ENCODE peak calls at places on chromosomes 6 and 20, in nine cellular contexts. One of them, this sample, is unnamed. For H3K4me1, H3K27me3 and H3K9me3, the result is how much of the 10 kb centered on the place peaks cover.

GRCh38 chr6:45586216-45587171 is 208.8 kb upstream of the SUPT3H start:
- DNase-seq in right cardiac atrium: no peak
- DNase-seq in aorta: no peak
- DNase-seq in esophagus muscularis mucosa: peak
- DNase-seq in adrenal gland: no peak
- DNase-seq in pancreas: no peak
- DNase-seq in Panc1: no peak
- DNase-seq in cardiac muscle cell: no peak
- DNase-seq in effector memory CD4-positive, alpha-beta T cell: peak
- DNase-seq in this sample: no peak

GRCh38 chr6:165632194-165632593 is 30.8 kb downstream of the PDE10A start:
- DNase-seq in aorta: no peak
- DNase-seq in effector memory CD4-positive, alpha-beta T cell: no peak
- DNase-seq in adrenal gland: no peak
- DNase-seq in pancreas: no peak
- DNase-seq in cardiac muscle cell: no peak
- DNase-seq in Panc1: no peak
- DNase-seq in esophagus muscularis mucosa: no peak
- DNase-seq in right cardiac atrium: no peak
- DNase-seq in this sample: no peak

GRCh38 chr20:32583581-32584045 is 1.5 kb downstream of the NOL4L start:
- DNase-seq in adrenal gland: no peak
- DNase-seq in pancreas: no peak
- DNase-seq in aorta: no peak
- DNase-seq in cardiac muscle cell: peak
- DNase-seq in right cardiac atrium: no peak
- DNase-seq in Panc1: no peak
- DNase-seq in effector memory CD4-positive, alpha-beta T cell: no peak
- DNase-seq in esophagus muscularis mucosa: no peak
- DNase-seq in this sample: no peak

GRCh38 chr6:14661696-14662095 is 544.1 kb downstream of the CD83 start:
- DNase-seq in right cardiac atrium: no peak
- DNase-seq in pancreas: no peak
- DNase-seq in adrenal gland: no peak
- DNase-seq in aorta: no peak
- DNase-seq in effector memory CD4-positive, alpha-beta T cell: no peak
- DNase-seq in cardiac muscle cell: no peak
- DNase-seq in esophagus muscularis mucosa: no peak
- DNase-seq in Panc1: no peak
- DNase-seq in this sample: no peak

GRCh38 chr20:33433875-33434274 is 9.7 kb downstream of the SNTA1 start:
- DNase-seq in effector memory CD4-positive, alpha-beta T cell: no peak
- DNase-seq in right cardiac atrium: peak
- DNase-seq in cardiac muscle cell: no peak
- DNase-seq in aorta: no peak
- DNase-seq in pancreas: no peak
- DNase-seq in Panc1: no peak
- DNase-seq in esophagus muscularis mucosa: no peak
- DNase-seq in adrenal gland: no peak
- DNase-seq in this sample: no peak

GRCh38 chr20:20211274-20211987 is 156.5 kb upstream of the INSM1 start:
- DNase-seq in right cardiac atrium: no peak
- DNase-seq in effector memory CD4-positive, alpha-beta T cell: no peak
- DNase-seq in adrenal gland: peak
- DNase-seq in esophagus muscularis mucosa: no peak
- DNase-seq in cardiac muscle cell: no peak
- DNase-seq in pancreas: no peak
- DNase-seq in Panc1: no peak
- DNase-seq in aorta: no peak
- DNase-seq in this sample: no peak

GRCh38 chr6:4503700-4504099 is 272.5 kb upstream of the CDYL start:
- DNase-seq in adrenal gland: no peak
- DNase-seq in effector memory CD4-positive, alpha-beta T cell: no peak
- DNase-seq in pancreas: no peak
- DNase-seq in right cardiac atrium: no peak
- DNase-seq in esophagus muscularis mucosa: no peak
- DNase-seq in Panc1: no peak
- DNase-seq in cardiac muscle cell: no peak
- DNase-seq in aorta: no peak
- DNase-seq in this sample: no peak

GRCh38 chr20:32976746-32977145 is 27.5 kb downstream of the SUN5 start:
- DNase-seq in esophagus muscularis mucosa: no peak
- DNase-seq in aorta: no peak
- DNase-seq in Panc1: no peak
- DNase-seq in effector memory CD4-positive, alpha-beta T cell: no peak
- DNase-seq in pancreas: no peak
- DNase-seq in right cardiac atrium: no peak
- DNase-seq in cardiac muscle cell: no peak
- DNase-seq in adrenal gland: no peak
- DNase-seq in this sample: no peak

GRCh38 chr6:116773886-116774285 is 8.4 kb upstream of the FAM162B start:
- DNase-seq in pancreas: no peak
- DNase-seq in esophagus muscularis mucosa: no peak
- DNase-seq in Panc1: no peak
- DNase-seq in cardiac muscle cell: no peak
- DNase-seq in right cardiac atrium: no peak
- DNase-seq in effector memory CD4-positive, alpha-beta T cell: no peak
- DNase-seq in aorta: no peak
- DNase-seq in adrenal gland: no peak
- DNase-seq in this sample: no peak

GRCh38 chr6:64439274-64439673 is 803.7 kb downstream of the PHF3 start:
- DNase-seq in pancreas: no peak
- DNase-seq in cardiac muscle cell: no peak
- DNase-seq in esophagus muscularis mucosa: no peak
- DNase-seq in aorta: no peak
- DNase-seq in right cardiac atrium: no peak
- DNase-seq in Panc1: no peak
- DNase-seq in adrenal gland: no peak
- DNase-seq in effector memory CD4-positive, alpha-beta T cell: no peak
- DNase-seq in this sample: no peak

GRCh38 chr6:36769676-36770499 is 69.4 kb downstream of the CPNE5 start:
- DNase-seq in adrenal gland: peak
- DNase-seq in esophagus muscularis mucosa: no peak
- DNase-seq in effector memory CD4-positive, alpha-beta T cell: no peak
- DNase-seq in aorta: no peak
- DNase-seq in cardiac muscle cell: peak
- DNase-seq in Panc1: no peak
- DNase-seq in pancreas: no peak
- DNase-seq in right cardiac atrium: no peak
- DNase-seq in this sample: peak

GRCh38 chr6:154783229-154783628 is 50.0 kb downstream of the SCAF8 start:
- DNase-seq in esophagus muscularis mucosa: no peak
- DNase-seq in aorta: no peak
- DNase-seq in effector memory CD4-positive, alpha-beta T cell: no peak
- DNase-seq in cardiac muscle cell: no peak
- DNase-seq in Panc1: no peak
- DNase-seq in adrenal gland: no peak
- DNase-seq in right cardiac atrium: no peak
- DNase-seq in pancreas: no peak
- DNase-seq in this sample: no peak

GRCh38 chr6:68226460-68226859 is 408.6 kb upstream of the ADGRB3 start:
- DNase-seq in Panc1: no peak
- DNase-seq in pancreas: no peak
- DNase-seq in cardiac muscle cell: peak
- DNase-seq in esophagus muscularis mucosa: no peak
- DNase-seq in right cardiac atrium: no peak
- DNase-seq in effector memory CD4-positive, alpha-beta T cell: no peak
- DNase-seq in adrenal gland: no peak
- DNase-seq in aorta: no peak
- DNase-seq in this sample: no peak

GRCh38 chr6:4607793-4608192 is 168.4 kb upstream of the CDYL start:
- DNase-seq in adrenal gland: no peak
- DNase-seq in pancreas: no peak
- DNase-seq in aorta: no peak
- DNase-seq in right cardiac atrium: no peak
- DNase-seq in esophagus muscularis mucosa: no peak
- DNase-seq in Panc1: no peak
- DNase-seq in cardiac muscle cell: peak
- DNase-seq in effector memory CD4-positive, alpha-beta T cell: no peak
- DNase-seq in this sample: no peak

GRCh38 chr20:62258499-62259293 is 20.4 kb downstream of the OSBPL2 start:
- DNase-seq in cardiac muscle cell: no peak
- DNase-seq in adrenal gland: peak
- DNase-seq in effector memory CD4-positive, alpha-beta T cell: no peak
- DNase-seq in Panc1: no peak
- DNase-seq in pancreas: no peak
- DNase-seq in right cardiac atrium: peak
- DNase-seq in aorta: peak
- DNase-seq in esophagus muscularis mucosa: no peak
- DNase-seq in this sample: peak

GRCh38 chr20:33423141-33423834 is 20.3 kb downstream of the SNTA1 start:
- DNase-seq in effector memory CD4-positive, alpha-beta T cell: no peak
- DNase-seq in Panc1: no peak
- DNase-seq in right cardiac atrium: peak
- DNase-seq in esophagus muscularis mucosa: no peak
- DNase-seq in aorta: peak
- DNase-seq in pancreas: no peak
- DNase-seq in adrenal gland: peak
- DNase-seq in cardiac muscle cell: peak
- DNase-seq in this sample: peak

GRCh38 chr6:134424131-134424794 is 106.4 kb upstream of the SGK1 start:
- DNase-seq in cardiac muscle cell: no peak
- DNase-seq in esophagus muscularis mucosa: no peak
- DNase-seq in right cardiac atrium: no peak
- DNase-seq in adrenal gland: no peak
- DNase-seq in aorta: no peak
- DNase-seq in pancreas: no peak
- DNase-seq in Panc1: no peak
- DNase-seq in effector memory CD4-positive, alpha-beta T cell: no peak
- DNase-seq in this sample: no peak

GRCh38 chr20:37711987-37712961 is 18.4 kb downstream of the CTNNBL1 start:
- DNase-seq in Panc1: no peak
- DNase-seq in aorta: no peak
- DNase-seq in pancreas: no peak
- DNase-seq in adrenal gland: no peak
- DNase-seq in effector memory CD4-positive, alpha-beta T cell: no peak
- DNase-seq in right cardiac atrium: peak
- DNase-seq in esophagus muscularis mucosa: no peak
- DNase-seq in cardiac muscle cell: no peak
- DNase-seq in this sample: no peak

DNA sequence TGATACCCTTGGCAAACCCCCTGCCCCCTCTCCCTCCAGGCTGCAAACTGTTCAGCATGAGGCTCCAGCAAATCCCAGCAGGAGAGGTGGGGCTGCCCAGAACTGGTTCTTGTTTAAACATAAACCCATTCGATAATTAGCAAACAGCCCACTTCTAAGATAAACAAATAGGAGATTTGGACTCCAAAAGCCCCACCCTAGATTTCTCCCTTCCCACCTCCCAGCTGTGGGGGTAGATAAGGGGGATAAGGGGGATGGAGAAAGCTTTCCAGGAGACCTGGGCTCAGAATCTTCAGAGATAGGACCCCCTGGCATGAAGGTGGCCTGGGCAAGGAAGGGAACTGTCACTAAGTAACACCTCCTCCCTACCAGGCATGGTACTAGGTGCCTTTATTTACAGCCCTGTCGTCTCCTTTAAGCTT is 4.8 kb downstream of the SDC4 start:
- DNase-seq in adrenal gland: no peak
- DNase-seq in Panc1: no peak
- DNase-seq in right cardiac atrium: no peak
- DNase-seq in aorta: no peak
- DNase-seq in esophagus muscularis mucosa: no peak
- DNase-seq in effector memory CD4-positive, alpha-beta T cell: no peak
- DNase-seq in cardiac muscle cell: no peak
- DNase-seq in pancreas: peak
- DNase-seq in this sample: no peak
- H3K4me1 ChIP-seq in adrenal gland: half or more
- H3K4me1 ChIP-seq in Panc1: half or more
- H3K4me1 ChIP-seq in right cardiac atrium: under half
- H3K4me1 ChIP-seq in aorta: under half
- H3K4me1 ChIP-seq in esophagus muscularis mucosa: half or more
- H3K4me1 ChIP-seq in effector memory CD4-positive, alpha-beta T cell: under half
- H3K4me1 ChIP-seq in cardiac muscle cell: half or more
- H3K4me1 ChIP-seq in pancreas: under half
- H3K4me1 ChIP-seq in this sample: half or more

GRCh38 chr6:13406781-13407180 is 78.4 kb upstream of the TBC1D7 start:
- DNase-seq in pancreas: no peak
- DNase-seq in aorta: no peak
- DNase-seq in esophagus muscularis mucosa: no peak
- DNase-seq in cardiac muscle cell: peak
- DNase-seq in right cardiac atrium: no peak
- DNase-seq in effector memory CD4-positive, alpha-beta T cell: no peak
- DNase-seq in Panc1: no peak
- DNase-seq in adrenal gland: no peak
- DNase-seq in this sample: no peak
- H3K27me3 ChIP-seq in pancreas: under half
- H3K27me3 ChIP-seq in aorta: under half
- H3K27me3 ChIP-seq in esophagus muscularis mucosa: under half
- H3K27me3 ChIP-seq in cardiac muscle cell: under half
- H3K27me3 ChIP-seq in right cardiac atrium: under half
- H3K27me3 ChIP-seq in effector memory CD4-positive, alpha-beta T cell: under half
- H3K27me3 ChIP-seq in Panc1: under half
- H3K27me3 ChIP-seq in adrenal gland: under half
- H3K27me3 ChIP-seq in this sample: under half

DNA sequence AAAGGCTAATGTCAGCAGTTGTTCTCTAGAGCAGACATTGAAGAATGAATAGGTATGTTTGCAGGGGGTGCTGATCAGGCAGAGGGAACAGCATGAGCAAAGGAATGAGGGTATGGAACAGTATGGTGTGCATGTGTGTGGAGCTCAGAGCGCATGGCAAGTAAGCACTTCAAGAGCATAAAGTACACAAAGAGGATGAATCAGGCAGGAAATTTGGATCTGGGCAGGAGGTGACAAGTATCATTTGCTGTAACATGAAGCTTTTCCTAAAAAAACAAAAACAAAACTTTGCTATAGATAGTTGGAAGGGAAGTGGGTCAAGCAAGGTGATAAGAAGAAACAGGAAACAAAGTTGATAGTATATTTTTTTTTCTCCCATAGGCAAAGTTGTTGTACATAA is 746.8 kb downstream of the HDGFL1 start:
- DNase-seq in Panc1: no peak
- DNase-seq in adrenal gland: no peak
- DNase-seq in esophagus muscularis mucosa: no peak
- DNase-seq in right cardiac atrium: no peak
- DNase-seq in cardiac muscle cell: no peak
- DNase-seq in effector memory CD4-positive, alpha-beta T cell: no peak
- DNase-seq in aorta: no peak
- DNase-seq in pancreas: no peak
- DNase-seq in this sample: no peak
- H3K9me3 ChIP-seq in Panc1: under half
- H3K9me3 ChIP-seq in adrenal gland: under half
- H3K9me3 ChIP-seq in esophagus muscularis mucosa: under half
- H3K9me3 ChIP-seq in right cardiac atrium: under half
- H3K9me3 ChIP-seq in cardiac muscle cell: under half
- H3K9me3 ChIP-seq in effector memory CD4-positive, alpha-beta T cell: under half
- H3K9me3 ChIP-seq in aorta: under half
- H3K9me3 ChIP-seq in pancreas: under half
- H3K9me3 ChIP-seq in this sample: under half

GRCh38 chr20:57443866-57444265 is 52.7 kb downstream of the RBM38 start:
- DNase-seq in effector memory CD4-positive, alpha-beta T cell: no peak
- DNase-seq in right cardiac atrium: no peak
- DNase-seq in adrenal gland: no peak
- DNase-seq in esophagus muscularis mucosa: no peak
- DNase-seq in aorta: no peak
- DNase-seq in Panc1: no peak
- DNase-seq in pancreas: no peak
- DNase-seq in cardiac muscle cell: no peak
- DNase-seq in this sample: no peak
- H3K4me1 ChIP-seq in effector memory CD4-positive, alpha-beta T cell: under half
- H3K4me1 ChIP-seq in right cardiac atrium: under half
- H3K4me1 ChIP-seq in adrenal gland: under half
- H3K4me1 ChIP-seq in esophagus muscularis mucosa: half or more
- H3K4me1 ChIP-seq in aorta: under half
- H3K4me1 ChIP-seq in Panc1: under half
- H3K4me1 ChIP-seq in pancreas: under half
- H3K4me1 ChIP-seq in cardiac muscle cell: half or more
- H3K4me1 ChIP-seq in this sample: under half